ENCODE peak calls at places on chromosomes 6 and 20, in eight cellular contexts. R, K, L, U, A, G, Y and X are unnamed samples. For H3K36me3, the result is how much of the 10 kb centered on the place peaks cover.

GRCh38 chr6:143759666-143760065 is 81.9 kb downstream of the PHACTR2 start:
- DNase-seq in R (no peak), G (no peak), L (no peak), K (no peak), U (no peak), Y (no peak), A (no peak), X (no peak)

GRCh38 chr20:4750381-4750780 is 28.7 kb downstream of the PRND start:
- DNase-seq in R (no peak), L (no peak), Y (no peak), A (peak), G (no peak), U (no peak), K (no peak), X (no peak)

GRCh38 chr20:50343490-50344179 is 153.0 kb downstream of the CEBPB start:
- DNase-seq in L (no peak), K (no peak), R (no peak), G (no peak), A (no peak), Y (no peak), U (no peak), X (no peak)

GRCh38 chr6:165684333-165684732 is 21.3 kb upstream of the PDE10A start:
- DNase-seq in G (no peak), Y (no peak), R (no peak), L (no peak), K (no peak), A (peak), U (no peak), X (no peak)

GRCh38 chr6:125749864-125750691 is 646 bp downstream of the HEY2 start:
- DNase-seq in G (peak), U (peak), R (no peak), K (peak), L (peak), Y (no peak), A (no peak), X (no peak)

GRCh38 chr6:148723484-148723883 is 23.3 kb upstream of the UST start:
- DNase-seq in G (no peak), U (no peak), Y (peak), A (no peak), K (no peak), L (no peak), R (no peak), X (no peak)

GRCh38 chr6:46243754-46244153 is 73.0 kb upstream of the ENPP5 start:
- DNase-seq in R (no peak), A (no peak), K (no peak), U (peak), Y (no peak), G (no peak), L (no peak), X (no peak)

GRCh38 chr6:147507162-147508072 is 1.1 kb upstream of the SAMD5 start:
- DNase-seq in Y (peak), L (no peak), G (peak), R (no peak), U (no peak), K (peak), A (no peak), X (peak)

GRCh38 chr6:31113861-31114539 is 600 bp upstream of the PSORS1C1 start:
- DNase-seq in Y (no peak), K (no peak), L (no peak), R (no peak), A (no peak), G (no peak), U (no peak), X (no peak)

GRCh38 chr6:129233458-129234134 is 350.7 kb downstream of the LAMA2 start:
- DNase-seq in K (no peak), L (peak), Y (no peak), U (no peak), A (no peak), G (no peak), R (no peak), X (peak)

GRCh38 chr6:109308018-109308492 is 74.2 kb downstream of the CD164 start:
- DNase-seq in U (peak), A (peak), L (no peak), K (no peak), Y (peak), R (peak), G (peak), X (no peak)

GRCh38 chr6:157744202-157744601 is 78.8 kb upstream of the SNX9 start:
- DNase-seq in Y (no peak), G (no peak), R (no peak), A (no peak), L (no peak), K (no peak), U (no peak), X (no peak)

GRCh38 chr6:158770948-158771347 is 48.2 kb downstream of the EZR start:
- DNase-seq in G (no peak), Y (no peak), A (no peak), L (no peak), R (no peak), U (no peak), K (no peak), X (no peak)

GRCh38 chr6:117615981-117616961 is 14.0 kb upstream of the GOPC start:
- DNase-seq in L (no peak), R (no peak), Y (no peak), G (no peak), U (no peak), K (peak), A (no peak), X (peak)

GRCh38 chr6:162056745-162057144 is 670.8 kb downstream of the PRKN start:
- DNase-seq in U (no peak), K (peak), G (no peak), A (no peak), R (no peak), L (no peak), Y (no peak), X (no peak)

GRCh38 chr6:14431375-14432330 is 314.1 kb downstream of the CD83 start:
- DNase-seq in G (no peak), A (no peak), L (no peak), Y (no peak), K (no peak), R (no peak), U (no peak), X (no peak)

GRCh38 chr6:119463081-119463626 is 113.6 kb upstream of the MAN1A1 start:
- DNase-seq in R (no peak), L (peak), U (no peak), K (no peak), G (no peak), Y (no peak), A (no peak), X (peak)

GRCh38 chr20:4109587-4109986 is 94.2 kb upstream of the RNF24 start:
- DNase-seq in G (no peak), L (no peak), K (no peak), U (peak), Y (no peak), A (no peak), R (no peak), X (no peak)

GRCh38 chr6:37983720-37984501 is 164.4 kb downstream of the ZFAND3 start:
- DNase-seq in U (no peak), G (no peak), L (no peak), K (no peak), R (no peak), Y (no peak), A (no peak), X (no peak)

GRCh38 chr20:1721687-1722512 is 64.3 kb upstream of the SIRPG start:
- DNase-seq in L (peak), G (no peak), R (no peak), K (no peak), U (no peak), Y (peak), A (peak), X (peak)

DNA sequence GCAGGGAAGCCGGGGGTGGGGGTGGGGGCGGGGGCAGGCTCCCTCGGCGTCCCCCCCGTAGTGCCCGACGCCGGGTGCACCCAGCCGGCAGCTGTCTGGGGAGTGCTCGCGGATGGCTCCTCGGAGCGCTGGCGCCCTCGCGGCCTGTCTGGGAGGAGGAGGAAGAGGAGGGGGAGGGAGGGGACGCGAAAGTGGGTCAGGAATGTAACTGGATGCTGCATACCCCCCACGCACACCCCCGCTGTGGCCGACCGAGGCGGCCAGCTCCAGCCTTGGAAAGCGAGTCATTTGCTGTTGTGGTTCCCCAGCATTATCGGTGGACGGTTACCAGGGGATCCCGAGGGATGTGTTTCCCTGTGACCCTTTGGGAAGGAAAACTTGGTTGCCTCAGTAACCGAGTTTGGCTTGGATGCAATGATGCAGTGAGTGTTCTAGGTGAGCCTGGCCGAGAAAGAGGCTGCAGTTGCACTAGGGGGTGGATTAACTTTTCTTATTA is 55.3 kb upstream of the RREB1 start:
- DNase-seq in R (no peak), G (peak), U (peak), K (peak), Y (peak), L (no peak), A (peak), X (peak)
- H3K4me3 ChIP-seq in R (no peak), G (peak), U (peak), K (peak), Y (peak), L (no peak), A (peak), X (peak)

GRCh38 chr6:127547215-127547614 is 28.1 kb upstream of the MTCL3 start:
- DNase-seq in L (peak), U (no peak), K (peak), R (no peak), A (no peak), G (no peak), Y (no peak), X (no peak)
- TF ChIP-seq CTCF in L (peak), U (no peak), K (peak), R (peak), A (peak), G (peak), Y (no peak), X (peak)

GRCh38 chr20:37243937-37244571 is 17.6 kb downstream of the GHRH start:
- DNase-seq in A (no peak), G (peak), K (no peak), R (no peak), L (no peak), U (peak), Y (no peak), X (no peak)
- H3K36me3 ChIP-seq in A (under half), G (under half), K (under half), R (under half), L (under half), U (under half), Y (under half), X (under half)

GRCh38 chr6:139124887-139125672 is 9.8 kb upstream of the HECA start:
- DNase-seq in K (peak), G (peak), L (peak), Y (peak), U (peak), R (no peak), A (no peak), X (peak)
- H3K4me3 ChIP-seq in K (no peak), G (no peak), L (no peak), Y (no peak), U (no peak), R (no peak), A (no peak), X (no peak)

GRCh38 chr6:53795702-53796450 is 1.1 kb downstream of the LRRC1 start:
- DNase-seq in K (peak), G (peak), A (no peak), U (no peak), L (peak), R (no peak), Y (peak), X (peak)
- TF ChIP-seq CTCF in K (no peak), G (no peak), A (no peak), U (no peak), L (no peak), R (no peak), Y (no peak), X (no peak)

GRCh38 chr20:53580376-53581111 is 13.1 kb downstream of the ZNF217 start:
- DNase-seq in G (no peak), L (no peak), R (no peak), U (no peak), Y (no peak), A (no peak), K (no peak), X (no peak)
- H3K36me3 ChIP-seq in G (under half), L (under half), R (under half), U (under half), Y (under half), A (under half), K (under half), X (under half)

DNA sequence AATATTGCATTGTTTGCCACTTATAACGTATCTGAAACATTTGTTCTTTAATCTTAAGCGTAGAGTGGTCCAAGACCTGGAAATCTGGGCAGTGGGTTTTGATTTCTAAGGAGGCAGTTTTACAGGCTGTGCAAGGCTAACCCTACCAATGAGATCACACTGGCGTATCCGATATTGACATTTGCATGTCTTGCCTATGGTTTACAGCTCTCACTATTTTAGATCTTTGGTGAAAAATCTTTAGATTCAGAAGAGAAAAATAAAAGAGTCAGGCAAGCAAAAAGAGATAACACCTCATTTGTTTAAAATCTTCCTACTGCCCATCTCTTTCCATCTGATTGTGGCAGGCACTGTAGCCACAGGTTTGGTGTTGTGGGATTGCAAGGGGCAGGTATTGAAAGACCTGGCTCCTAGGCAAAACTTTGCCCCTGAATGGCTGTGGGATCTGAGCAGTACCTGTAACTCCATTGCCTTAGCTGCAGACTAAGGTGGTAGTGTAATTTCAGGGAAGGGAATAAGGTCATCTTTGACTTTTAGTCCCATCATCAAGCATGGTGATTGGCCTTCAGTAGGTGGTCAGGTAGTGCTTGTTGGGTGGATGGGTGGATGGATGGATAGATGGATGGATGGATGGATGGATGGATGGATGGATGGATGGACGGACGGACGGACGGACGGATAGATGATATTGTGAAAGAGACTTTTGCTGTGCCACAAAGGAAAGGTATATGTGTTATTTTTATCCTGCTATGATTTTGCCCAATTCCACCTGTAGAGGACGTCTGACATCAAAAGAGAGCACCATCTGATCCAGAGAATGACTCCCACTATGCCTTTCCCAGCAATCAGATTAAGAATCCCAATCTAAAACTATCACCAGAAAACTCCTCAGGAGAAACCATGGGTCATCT is 1.9 kb downstream of the TNFAIP3 start:
- DNase-seq in L (no peak), K (no peak), A (no peak), G (no peak), R (no peak), U (no peak), Y (peak), X (no peak)
- H3K4me3 ChIP-seq in L (peak), K (peak), A (peak), G (peak), R (peak), U (peak), Y (peak), X (peak)

GRCh38 chr6:24493945-24494725 is 634 bp upstream of the ALDH5A1 start:
- DNase-seq in G (no peak), A (no peak), Y (no peak), U (no peak), L (no peak), K (no peak), R (no peak), X (no peak)

GRCh38 chr6:24489470-24489869 is at the start of gene GPLD1:
- DNase-seq in Y (no peak), U (no peak), A (no peak), G (no peak), L (no peak), K (no peak), R (no peak), X (no peak)

GRCh38 chr6:24489881-24490280 is 503 bp upstream of the GPLD1 start:
- DNase-seq in K (no peak), L (no peak), R (no peak), U (peak), A (no peak), Y (peak), G (no peak), X (no peak)

GRCh38 chr6:24494726-24495515 is at the start of gene ALDH5A1:
- DNase-seq in R (no peak), Y (peak), A (no peak), G (peak), L (peak), K (peak), U (peak), X (peak)

GRCh38 chr6:24492475-24492874 is 2.3 kb upstream of the ALDH5A1 start:
- DNase-seq in U (no peak), R (no peak), K (peak), G (no peak), A (no peak), L (no peak), Y (no peak), X (no peak)
- TF ChIP-seq CTCF in U (no peak), R (peak), K (peak), G (no peak), A (no peak), L (peak), Y (peak), X (peak)